ENCODE peak calls at places on chromosomes 16 and 17, in eight cellular contexts. B is Peyer's patch; E is CD8-positive, alpha-beta T cell; N is fibroblast of lung; W is esophagus squamous epithelium; L is body of pancreas; G is astrocyte; T is GM23338. H is an unnamed sample.

GRCh38 chr16:57091200-57091989 is 988 bp upstream of the CPNE2 start:
- DNase-seq in T (peak), W (no peak), N (peak), G (peak), E (no peak), B (peak), L (peak), H (peak)

GRCh38 chr16:5041604-5042133 is 7.9 kb upstream of the NAGPA start:
- DNase-seq in W (no peak), N (peak), G (peak), E (no peak), T (no peak), B (no peak), L (no peak), H (peak)

GRCh38 chr16:522320-523096 is 5.0 kb upstream of the CAPN15 start:
- DNase-seq in L (no peak), N (no peak), W (no peak), B (no peak), T (no peak), G (no peak), E (no peak), H (no peak)

GRCh38 chr16:51409001-51409675 is 258.1 kb upstream of the SALL1 start:
- DNase-seq in G (no peak), L (no peak), N (peak), E (no peak), W (no peak), B (no peak), T (no peak), H (peak)

GRCh38 chr16:75022567-75022966 is 23.7 kb downstream of the ZNRF1 start:
- DNase-seq in E (no peak), T (no peak), N (peak), G (peak), B (no peak), L (no peak), W (no peak), H (no peak)

GRCh38 chr16:54694651-54695050 is 236.0 kb upstream of the IRX5 start:
- DNase-seq in N (no peak), W (no peak), B (no peak), L (no peak), E (no peak), T (no peak), G (no peak), H (no peak)

GRCh38 chr16:31125844-31126243 is 8.4 kb downstream of the KAT8 start:
- DNase-seq in E (no peak), W (no peak), N (no peak), L (no peak), G (no peak), B (no peak), T (no peak), H (no peak)

GRCh38 chr17:1999557-2000251 is 25.4 kb downstream of the RTN4RL1 start:
- DNase-seq in B (peak), W (no peak), N (peak), E (no peak), G (no peak), L (peak), T (peak), H (no peak)

GRCh38 chr16:81401035-81401950 is 43.3 kb upstream of the CMIP start:
- DNase-seq in G (peak), L (no peak), T (no peak), B (peak), N (peak), E (no peak), W (no peak), H (peak)

GRCh38 chr16:65947951-65948350 is 418.5 kb upstream of the CDH5 start:
- DNase-seq in G (no peak), W (no peak), E (no peak), T (no peak), L (no peak), B (no peak), N (no peak), H (no peak)

GRCh38 chr17:606501-607243 is 108.0 kb downstream of the VPS53 start:
- DNase-seq in N (no peak), L (no peak), W (no peak), B (no peak), T (no peak), G (no peak), E (no peak), H (no peak)

GRCh38 chr17:15171433-15172047 is 93.6 kb downstream of the PMP22 start:
- DNase-seq in W (no peak), G (peak), T (peak), E (peak), B (peak), N (peak), L (peak), H (peak)

GRCh38 chr16:3170440-3171180 is 17.4 kb upstream of the OR1F1 start:
- DNase-seq in E (no peak), W (no peak), G (no peak), N (no peak), B (no peak), T (peak), L (no peak), H (no peak)

GRCh38 chr17:18253187-18253884 is 5.2 kb downstream of the FLII start:
- DNase-seq in G (no peak), T (no peak), B (no peak), L (no peak), W (no peak), N (no peak), E (no peak), H (no peak)

GRCh38 chr17:63740464-63741181 is 976 bp downstream of the STRADA start:
- DNase-seq in N (peak), L (no peak), W (no peak), G (no peak), T (no peak), B (no peak), E (no peak), H (peak)

GRCh38 chr16:66224636-66225035 is 141.9 kb upstream of the CDH5 start:
- DNase-seq in E (no peak), W (no peak), G (no peak), T (peak), B (no peak), L (no peak), N (no peak), H (no peak)

GRCh38 chr16:2708955-2709587 is 11.0 kb downstream of the PRSS27 start:
- DNase-seq in B (no peak), G (no peak), N (no peak), E (no peak), T (no peak), L (no peak), W (no peak), H (no peak)

GRCh38 chr17:2095536-2095910 is 40.6 kb downstream of the HIC1 start:
- DNase-seq in L (no peak), N (no peak), T (peak), G (no peak), E (no peak), W (no peak), B (no peak), H (no peak)

GRCh38 chr17:45019177-45019711 is 32.2 kb downstream of the DCAKD start:
- DNase-seq in G (no peak), L (peak), E (no peak), T (peak), W (no peak), N (peak), B (peak), H (peak)

GRCh38 chr16:65469116-65469515 is 347.3 kb upstream of the CDH11 start:
- DNase-seq in B (no peak), T (no peak), W (no peak), L (no peak), G (no peak), E (no peak), N (no peak), H (no peak)

GRCh38 chr16:11484691-11485258 is 101.9 kb downstream of the LITAF start:
- DNase-seq in B (no peak), E (no peak), T (no peak), L (no peak), G (no peak), W (no peak), N (peak), H (no peak)

GRCh38 chr17:7367083-7367482 is 12.1 kb downstream of the TMEM95 start:
- DNase-seq in W (no peak), N (no peak), E (no peak), G (no peak), L (no peak), T (peak), B (no peak), H (no peak)

GRCh38 chr17:73013816-73014663 is 78.4 kb downstream of the SLC39A11 start:
- DNase-seq in B (peak), W (no peak), N (peak), L (no peak), E (no peak), G (peak), T (peak), H (no peak)

GRCh38 chr17:75914643-75915265 is 10.1 kb upstream of the MRPL38 start:
- DNase-seq in N (no peak), B (no peak), T (peak), G (no peak), E (no peak), W (no peak), L (no peak), H (no peak)

GRCh38 chr17:57915532-57915931 is 39.7 kb downstream of the CUEDC1 start:
- DNase-seq in L (no peak), T (no peak), N (no peak), G (no peak), B (no peak), E (no peak), W (no peak), H (no peak)

GRCh38 chr16:56371383-56371937 is 53.9 kb downstream of the AMFR start:
- DNase-seq in E (no peak), B (no peak), L (no peak), T (no peak), N (no peak), G (no peak), W (no peak), H (no peak)

GRCh38 chr17:59651346-59651745 is 31.7 kb downstream of the CLTC start:
- DNase-seq in N (peak), B (no peak), E (no peak), W (no peak), T (no peak), L (no peak), G (peak), H (no peak)

GRCh38 chr16:63695347-63695746 is 1426.5 kb downstream of the CDH11 start:
- DNase-seq in B (no peak), T (no peak), E (no peak), W (no peak), L (no peak), G (no peak), N (no peak), H (no peak)

GRCh38 chr16:86298166-86299131 is 211.9 kb upstream of the FOXF1 start:
- DNase-seq in E (no peak), W (no peak), B (no peak), G (peak), N (peak), L (no peak), T (no peak), H (no peak)

GRCh38 chr16:54506691-54507090 is 220.1 kb upstream of the IRX3 start:
- DNase-seq in T (peak), E (no peak), N (no peak), G (no peak), W (no peak), B (no peak), L (no peak), H (no peak)

GRCh38 chr16:88067530-88068411 is 116.5 kb downstream of the BANP start:
- DNase-seq in L (no peak), E (no peak), T (no peak), G (no peak), W (no peak), B (no peak), N (no peak), H (no peak)

GRCh38 chr16:88070989-88071625 is 119.9 kb downstream of the BANP start:
- DNase-seq in E (no peak), W (no peak), G (no peak), L (no peak), B (no peak), N (no peak), T (no peak), H (no peak)

GRCh38 chr16:88068476-88069396 is 117.5 kb downstream of the BANP start:
- DNase-seq in W (no peak), G (no peak), E (no peak), B (no peak), L (no peak), N (no peak), T (no peak), H (no peak)

GRCh38 chr16:88070341-88070740 is 119.1 kb downstream of the BANP start:
- DNase-seq in G (no peak), T (no peak), W (no peak), E (no peak), L (no peak), N (no peak), B (no peak), H (no peak)

DNA sequence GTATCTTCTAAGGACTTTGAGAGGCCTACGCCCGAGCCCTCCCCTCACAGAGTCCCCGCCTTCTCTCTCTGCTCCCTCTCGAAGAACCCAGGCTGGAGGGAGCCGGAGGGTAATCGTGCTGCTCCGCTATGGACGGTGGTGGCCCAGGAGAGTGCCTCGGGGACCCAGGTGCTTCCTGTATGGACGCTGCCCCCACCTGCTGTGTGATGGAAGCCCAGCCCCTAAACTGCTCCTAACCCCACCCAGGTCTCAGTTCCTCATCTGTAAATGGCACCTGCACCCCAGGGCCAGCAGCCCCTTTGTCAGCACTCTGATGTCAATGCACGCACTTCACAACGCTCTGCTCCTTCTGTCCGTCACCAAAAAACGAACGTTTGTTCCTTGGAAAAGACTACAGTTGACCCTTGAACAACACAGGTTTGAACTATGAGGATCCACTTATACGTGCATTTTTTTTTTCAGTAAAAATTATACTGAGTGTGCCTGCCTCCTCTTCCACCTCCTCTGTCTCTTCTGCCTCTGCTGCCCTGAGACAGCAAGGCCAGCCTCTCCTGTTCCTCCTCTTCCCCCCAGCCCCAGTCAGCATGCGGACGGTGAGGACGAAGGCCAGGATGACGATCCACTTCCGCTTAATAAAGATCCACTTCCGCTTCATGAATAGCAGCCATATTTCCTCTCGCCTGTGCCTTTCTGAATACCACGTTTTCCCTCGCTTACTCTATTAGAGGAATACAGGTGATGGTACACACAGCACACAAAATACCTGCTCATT is 118.3 kb downstream of the BANP start:
- DNase-seq in T (no peak), W (peak), E (no peak), B (peak), G (no peak), N (no peak), L (no peak), H (no peak)
- H3K27ac ChIP-seq in T (no peak), W (no peak), E (no peak), B (no peak), G (no peak), N (no peak), L (no peak), H (no peak)

DNA sequence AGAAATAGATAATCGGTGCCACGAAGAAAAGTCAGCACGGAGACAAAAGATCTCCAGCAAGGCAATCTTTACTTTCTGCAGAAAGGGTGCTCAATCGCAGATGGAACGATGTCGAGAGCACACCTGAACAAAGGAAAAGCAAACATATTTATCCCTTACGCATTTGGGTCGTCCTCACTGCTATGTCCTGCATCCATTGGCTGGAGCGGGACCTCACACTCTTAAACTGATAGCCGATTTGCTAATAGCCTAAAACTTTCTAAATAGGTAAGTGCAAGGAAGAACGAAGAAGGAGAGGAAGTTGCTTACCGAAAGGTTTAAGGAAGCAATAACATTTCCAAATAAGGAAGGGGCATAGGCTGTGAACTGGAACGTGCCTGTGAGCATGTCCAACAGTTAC is 1.2 kb upstream of the AKAP10 start:
- DNase-seq in N (no peak), G (no peak), W (no peak), T (no peak), E (no peak), B (no peak), L (no peak), H (no peak)
- TF ChIP-seq CTCF in N (no peak), G (no peak), W (no peak), T (no peak), E (no peak), B (no peak), L (no peak), H (no peak)

DNA sequence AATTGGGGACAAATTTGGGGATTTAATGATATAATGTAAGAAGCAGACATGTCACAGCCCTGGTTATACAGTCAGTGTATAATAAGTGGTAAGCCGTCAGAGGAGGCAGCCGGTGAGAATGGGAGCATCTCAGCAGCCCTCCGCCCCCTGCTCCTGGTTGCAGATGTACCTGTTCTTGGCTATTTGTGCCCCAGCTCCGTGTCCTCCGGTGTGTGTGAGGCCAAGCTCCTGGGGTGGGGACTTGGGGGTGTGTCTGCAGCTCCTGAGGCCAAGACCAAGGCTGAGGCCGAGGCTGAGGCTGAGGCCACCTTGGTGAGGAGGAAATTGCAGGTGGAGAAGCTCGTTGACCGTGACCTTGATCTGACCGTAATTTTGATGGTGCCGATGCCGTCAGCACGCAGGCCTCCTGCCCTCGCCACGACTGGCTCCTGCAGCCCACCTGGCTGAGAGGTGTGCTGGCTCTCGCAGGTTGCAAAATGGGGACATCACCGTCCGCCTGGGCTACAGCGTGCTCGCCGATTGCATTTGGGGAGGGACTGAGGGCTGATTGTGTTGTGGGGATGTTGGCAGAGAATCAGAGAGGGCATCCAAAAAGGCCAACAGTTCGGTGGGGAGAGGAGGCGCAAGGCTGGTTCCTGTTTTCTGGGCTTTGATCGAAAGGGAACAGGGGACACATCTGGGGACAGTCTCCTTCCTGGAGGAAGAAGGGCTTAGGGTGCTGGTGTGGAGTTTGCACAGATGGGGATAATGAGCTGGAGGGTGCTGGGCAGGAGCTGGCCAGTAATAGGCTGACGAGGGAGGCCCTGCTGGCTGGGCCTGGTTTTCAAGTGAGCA is 288.3 kb downstream of the SEC14L1 start:
- DNase-seq in G (no peak), W (no peak), N (no peak), T (no peak), L (no peak), E (no peak), B (no peak), H (no peak)
- H3K27ac ChIP-seq in G (peak), W (peak), N (peak), T (no peak), L (no peak), E (no peak), B (peak), H (peak)

GRCh38 chr17:82590881-82591539 is 57.2 kb downstream of the WDR45B start:
- DNase-seq in E (no peak), B (no peak), T (no peak), G (no peak), N (no peak), L (no peak), W (no peak), H (no peak)
- TF ChIP-seq CTCF in E (no peak), B (no peak), T (no peak), G (no peak), N (no peak), L (no peak), W (no peak), H (no peak)

DNA sequence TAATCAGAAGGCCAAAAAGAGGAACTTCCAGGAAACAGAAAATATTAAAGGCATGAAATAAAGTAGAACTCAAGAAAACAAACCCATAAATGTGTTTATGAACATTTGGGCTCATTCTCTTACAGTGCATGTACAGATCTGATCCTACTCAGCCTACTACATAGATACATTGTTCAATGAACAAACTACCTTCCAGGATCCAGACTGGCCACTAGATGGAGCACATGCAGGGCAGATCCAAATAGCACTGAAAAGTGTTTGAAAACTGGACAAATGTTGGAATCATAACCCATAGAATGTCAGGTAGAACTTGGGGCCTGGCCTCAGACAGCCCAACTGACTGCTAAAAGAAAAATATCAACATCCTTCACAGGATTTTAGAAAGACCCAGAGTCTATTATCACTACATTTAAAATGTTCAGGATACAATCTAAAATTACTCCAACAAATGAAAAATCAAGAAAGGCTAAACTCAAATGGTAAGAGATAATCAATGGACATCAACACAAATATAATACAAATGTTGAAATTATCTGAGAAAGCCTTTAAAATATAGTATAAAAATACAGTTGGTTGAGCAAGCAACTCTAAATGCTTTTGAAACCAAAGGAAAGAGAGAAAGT is 122.4 kb upstream of the NUDT7 start:
- DNase-seq in G (peak), W (no peak), N (no peak), L (no peak), E (no peak), T (peak), B (peak), H (peak)
- H3K27ac ChIP-seq in G (no peak), W (no peak), N (no peak), L (no peak), E (no peak), T (no peak), B (no peak), H (no peak)

DNA sequence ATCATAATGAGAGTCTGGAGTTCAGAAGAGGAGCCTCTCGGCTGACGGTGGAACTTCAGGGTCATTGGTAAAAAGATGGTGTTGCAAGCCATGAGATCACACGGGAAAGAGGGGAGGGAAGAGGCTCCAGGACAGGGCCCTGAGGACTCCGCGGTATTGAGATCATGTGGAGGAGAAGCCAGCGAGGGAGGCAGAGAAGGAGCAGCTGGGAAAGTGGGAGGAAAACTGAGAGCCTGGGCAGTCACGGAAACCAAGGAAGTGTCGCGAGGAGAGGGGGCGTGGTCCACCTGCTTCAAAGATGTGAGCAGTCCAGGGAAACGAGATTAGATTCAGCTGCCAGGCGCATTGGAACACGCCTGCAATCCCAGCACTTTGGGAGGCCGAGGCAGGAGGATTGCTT is 27.7 kb upstream of the SBK1 start:
- DNase-seq in E (no peak), L (no peak), G (no peak), T (no peak), B (no peak), N (peak), W (no peak), H (peak)
- TF ChIP-seq CTCF in E (no peak), L (no peak), G (no peak), T (no peak), B (no peak), N (no peak), W (no peak), H (no peak)

H was measured in RWPE1.